ENCODE peak calls at places on chromosomes 12 and 14, in ten cellular contexts. Y is tibial nerve; C is thoracic aorta; J is CD4-positive, alpha-beta memory T cell; I is naive thymus-derived CD4-positive, alpha-beta T cell; R is Caco-2; V is ovary; D is neuronal stem cell; B is heart right ventricle; Q is keratinocyte. F is an unnamed sample. For H3K4me1 and H3K27me3, the result is how much of the 10 kb centered on the place peaks cover.

GRCh38 chr12:126663304-126664094 is 1598.3 kb downstream of the AACS start:
- DNase-seq in Y (no peak), J (no peak), B (no peak), R (peak), D (peak), C (no peak), I (no peak), Q (no peak), V (no peak), F (no peak)

GRCh38 chr12:62683724-62684501 is 217.3 kb downstream of the MON2 start:
- DNase-seq in J (no peak), Q (no peak), V (peak), Y (peak), I (no peak), D (no peak), R (no peak), B (peak), C (no peak), F (peak)

GRCh38 chr12:77724367-77724957 is 106.2 kb upstream of the NAV3 start:
- DNase-seq in J (no peak), C (no peak), B (no peak), Y (no peak), V (no peak), R (peak), I (no peak), D (no peak), Q (no peak), F (no peak)

GRCh38 chr12:40226652-40227051 is 1.9 kb downstream of the LRRK2 start:
- DNase-seq in V (peak), I (no peak), D (no peak), R (no peak), Y (peak), C (peak), B (no peak), J (no peak), Q (no peak), F (peak)

GRCh38 chr14:25122188-25122587 is 72.2 kb upstream of the STXBP6 start:
- DNase-seq in D (no peak), R (no peak), C (no peak), I (no peak), Y (no peak), V (no peak), J (no peak), Q (no peak), B (no peak), F (no peak)

GRCh38 chr12:27899151-27899661 is 73.3 kb downstream of the PTHLH start:
- DNase-seq in R (peak), I (no peak), Q (peak), C (no peak), B (no peak), Y (no peak), D (no peak), V (no peak), J (no peak), F (no peak)

GRCh38 chr14:58637040-58637390 is 747 bp upstream of the DACT1 start:
- DNase-seq in Y (no peak), I (peak), J (peak), R (no peak), C (peak), Q (no peak), B (peak), D (no peak), V (peak), F (peak)

GRCh38 chr12:12387521-12387920 is 30.6 kb downstream of the BORCS5 start:
- DNase-seq in R (no peak), V (no peak), C (no peak), B (no peak), Q (no peak), I (no peak), J (no peak), D (no peak), Y (no peak), F (no peak)

GRCh38 chr12:7190268-7191055 is 976 bp downstream of the PEX5 start:
- DNase-seq in I (peak), Y (peak), C (peak), V (peak), D (no peak), R (peak), B (peak), Q (no peak), J (no peak), F (no peak)

GRCh38 chr12:3726455-3726854 is 26.5 kb downstream of the CRACR2A start:
- DNase-seq in Y (no peak), B (no peak), J (no peak), C (no peak), Q (no peak), V (no peak), R (no peak), I (peak), D (no peak), F (no peak)

GRCh38 chr14:81927069-81927468 is 393.4 kb upstream of the SEL1L start:
- DNase-seq in I (no peak), Q (no peak), V (no peak), C (no peak), Y (no peak), J (no peak), R (peak), B (no peak), D (no peak), F (no peak)

GRCh38 chr14:101126376-101127130 is 223.0 kb upstream of the RTL1 start:
- DNase-seq in Y (no peak), V (no peak), I (no peak), Q (no peak), R (no peak), J (no peak), D (no peak), C (no peak), B (no peak), F (peak)

GRCh38 chr12:81128930-81129554 is 51.2 kb downstream of the ACSS3 start:
- DNase-seq in J (no peak), R (peak), Y (no peak), I (no peak), Q (no peak), D (peak), B (no peak), V (no peak), C (no peak), F (no peak)

GRCh38 chr12:74890237-74890599 is 319.4 kb downstream of the KCNC2 start:
- DNase-seq in Q (peak), J (peak), C (no peak), Y (no peak), I (no peak), R (peak), V (no peak), D (no peak), B (no peak), F (no peak)

GRCh38 chr14:74551903-74552371 is 58.4 kb downstream of the ISCA2 start:
- DNase-seq in Y (no peak), C (no peak), Q (no peak), B (peak), J (no peak), I (no peak), D (no peak), R (no peak), V (no peak), F (peak)

GRCh38 chr12:19435831-19436497 is 3.3 kb upstream of the AEBP2 start:
- DNase-seq in V (no peak), Y (no peak), D (no peak), C (no peak), R (no peak), I (no peak), J (no peak), Q (no peak), B (no peak), F (no peak)

GRCh38 chr14:105945891-105946290 is 419.5 kb downstream of the TMEM121 start:
- DNase-seq in C (no peak), R (peak), Q (no peak), B (no peak), V (no peak), I (peak), Y (no peak), J (no peak), D (no peak), F (peak)

GRCh38 chr12:106753526-106753925 is 21.0 kb upstream of the RIC8B start:
- DNase-seq in V (no peak), D (no peak), Y (no peak), I (peak), Q (no peak), B (no peak), C (no peak), R (no peak), J (peak), F (no peak)

GRCh38 chr14:68795602-68796417 is 2.9 kb upstream of the ZFP36L1 start:
- DNase-seq in J (peak), R (peak), D (no peak), Y (peak), B (peak), V (peak), C (no peak), Q (no peak), I (peak), F (peak)

GRCh38 chr12:104805186-104805585 is 152.9 kb downstream of the SLC41A2 start:
- DNase-seq in R (no peak), Y (no peak), D (no peak), B (no peak), V (no peak), Q (no peak), I (no peak), C (no peak), J (no peak), F (no peak)

GRCh38 chr14:52724360-52724644 is 5.7 kb upstream of the STYX start:
- DNase-seq in C (no peak), Y (no peak), J (no peak), V (no peak), I (no peak), D (no peak), B (no peak), Q (no peak), R (no peak), F (no peak)

GRCh38 chr14:20652996-20653975 is 11.8 kb upstream of the OR6S1 start:
- DNase-seq in J (peak), Y (no peak), R (no peak), B (no peak), D (peak), Q (peak), C (no peak), V (peak), I (peak), F (peak)

GRCh38 chr12:19482551-19483109 is 43.3 kb downstream of the AEBP2 start:
- DNase-seq in D (no peak), B (peak), C (no peak), V (no peak), R (no peak), Q (peak), J (peak), Y (no peak), I (peak), F (no peak)

GRCh38 chr12:14243941-14244340 is 121.5 kb upstream of the ATF7IP start:
- DNase-seq in D (no peak), B (no peak), I (no peak), R (no peak), J (no peak), Y (no peak), C (no peak), V (no peak), Q (no peak), F (no peak)

GRCh38 chr14:53608369-53608768 is 348.3 kb downstream of the BMP4 start:
- DNase-seq in C (no peak), R (no peak), J (no peak), I (no peak), B (no peak), Y (no peak), V (no peak), D (no peak), Q (peak), F (no peak)

GRCh38 chr12:124544983-124545382 is 22.4 kb downstream of the NCOR2 start:
- DNase-seq in C (no peak), Q (no peak), D (no peak), I (no peak), R (no peak), B (no peak), J (no peak), V (no peak), Y (no peak), F (no peak)

GRCh38 chr12:124545508-124546418 is 21.6 kb downstream of the NCOR2 start:
- DNase-seq in Y (no peak), Q (no peak), I (no peak), J (no peak), C (no peak), B (no peak), R (no peak), V (no peak), D (no peak), F (no peak)

GRCh38 chr12:124549629-124550028 is 17.8 kb downstream of the NCOR2 start:
- DNase-seq in I (no peak), C (no peak), J (no peak), D (no peak), R (no peak), V (no peak), Q (no peak), Y (no peak), B (no peak), F (no peak)

GRCh38 chr12:124548854-124549378 is 18.5 kb downstream of the NCOR2 start:
- DNase-seq in I (no peak), B (no peak), V (peak), R (no peak), C (no peak), J (no peak), Y (no peak), Q (no peak), D (no peak), F (no peak)

GRCh38 chr12:124547626-124548025 is 19.8 kb downstream of the NCOR2 start:
- DNase-seq in D (no peak), V (no peak), C (no peak), J (no peak), I (no peak), Y (no peak), B (no peak), Q (no peak), R (no peak), F (no peak)
- H3K4me1 ChIP-seq in D (under half), V (half or more), C (half or more), J (half or more), I (half or more), Y (half or more), B (half or more), Q (under half), R (under half), F (half or more)

DNA sequence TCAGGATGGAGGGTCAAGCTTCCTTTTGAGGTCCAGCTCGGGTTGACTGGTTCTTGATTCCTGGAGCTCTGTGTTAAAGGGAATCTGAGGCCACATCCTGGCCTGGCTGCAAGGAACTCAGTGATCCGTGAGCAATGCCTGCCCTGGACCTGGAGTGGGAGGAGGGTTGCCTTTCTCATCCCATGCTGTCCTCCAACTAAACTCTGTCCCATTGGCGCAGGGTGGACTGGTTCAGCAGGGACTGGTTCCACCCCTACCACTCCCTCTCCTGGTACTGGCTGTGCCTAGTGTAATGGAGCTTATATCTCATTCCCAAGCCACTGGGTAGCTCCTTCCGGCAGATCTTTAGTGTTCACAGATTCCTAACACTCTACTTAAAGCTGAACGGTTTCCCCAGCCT is 3.9 kb upstream of the CMKLR1 start:
- DNase-seq in C (no peak), Y (no peak), V (no peak), Q (no peak), B (no peak), I (no peak), D (no peak), R (no peak), J (no peak), F (no peak)
- H3K27me3 ChIP-seq in C (under half), Y (under half), V (under half), Q (under half), B (under half), I (under half), D (under half), R (under half), J (under half), F (under half)

DNA sequence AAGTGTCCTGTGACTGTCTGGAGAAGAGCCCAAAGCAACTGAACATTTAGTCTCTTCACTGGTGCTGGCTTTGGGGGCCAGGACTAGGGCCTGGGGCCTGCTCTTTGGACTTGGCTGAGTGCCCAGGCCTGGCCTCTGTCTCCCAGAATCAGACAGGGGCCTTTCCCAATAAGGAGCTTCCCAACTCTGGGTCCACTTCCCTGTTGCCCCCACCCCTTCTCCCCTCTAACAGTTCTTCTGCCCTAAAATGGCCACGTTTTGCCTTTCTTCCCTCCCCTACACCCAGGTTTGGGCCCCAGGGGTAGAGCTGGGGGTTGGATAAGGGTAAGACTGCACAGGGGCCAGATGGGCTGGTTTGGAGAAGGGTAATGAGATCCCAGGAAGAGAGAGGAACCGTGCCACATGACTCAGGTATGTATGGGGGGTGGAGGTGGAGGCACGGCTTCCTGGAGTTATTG is 10.0 kb upstream of the ITGA5 start:
- DNase-seq in J (no peak), I (no peak), B (no peak), V (no peak), C (no peak), Y (no peak), R (no peak), Q (no peak), D (no peak), F (no peak)
- H3K4me1 ChIP-seq in J (under half), I (under half), B (half or more), V (under half), C (under half), Y (under half), R (under half), Q (under half), D (under half), F (half or more)

GRCh38 chr12:131830335-131831020 is 2.3 kb downstream of the MMP17 start:
- DNase-seq in V (peak), Y (peak), I (peak), B (peak), Q (no peak), J (no peak), R (peak), C (no peak), D (peak), F (no peak)

GRCh38 chr12:131832393-131833231 is 4.4 kb downstream of the MMP17 start:
- DNase-seq in D (no peak), V (peak), J (no peak), C (no peak), I (no peak), B (peak), Y (peak), R (no peak), Q (no peak), F (no peak)

GRCh38 chr12:131831635-131832041 is 3.4 kb downstream of the MMP17 start:
- DNase-seq in Y (no peak), R (no peak), I (no peak), Q (no peak), V (peak), D (no peak), B (no peak), C (no peak), J (no peak), F (no peak)

GRCh38 chr12:131829795-131830334 is 1.7 kb downstream of the MMP17 start:
- DNase-seq in V (no peak), Q (no peak), B (no peak), J (no peak), D (no peak), R (no peak), I (no peak), C (no peak), Y (no peak), F (no peak)

GRCh38 chr12:131831021-131831571 is 2.9 kb downstream of the MMP17 start:
- DNase-seq in V (peak), R (no peak), Q (no peak), C (no peak), I (peak), Y (no peak), B (no peak), J (no peak), D (no peak), F (no peak)
- H3K27me3 ChIP-seq in V (under half), R (under half), Q (under half), C (under half), I (under half), Y (under half), B (half or more), J (under half), D (under half), F (under half)

GRCh38 chr14:104880584-104881210 is 15.6 kb downstream of the CEP170B start:
- DNase-seq in I (no peak), Q (no peak), J (peak), Y (no peak), V (no peak), R (no peak), C (no peak), D (no peak), B (no peak), F (no peak)
- H3K4me1 ChIP-seq in I (under half), Q (under half), J (under half), Y (under half), V (under half), R (under half), C (under half), D (under half), B (under half), F (under half)